ENCODE peak calls at places on chromosomes 13 and 19, in seven cellular contexts. T is Peyer's patch, G is body of pancreas, P is ovary, W is right lobe of liver, D is adrenal gland, N is suprapubic skin. J is an unnamed sample.
A peak's percentile ranks its signal among the peaks of the same experiment; 100 is the strongest.

GRCh38 chr19:19554074-19555023 is 16.3 kb downstream of the CILP2 start:
- DNase-seq in T (peak; percentile 82), N (no peak), P (no peak), G (peak; percentile 45), D (no peak), W (no peak), J (no peak)

GRCh38 chr19:36686365-36687213 is 823 bp upstream of the ZNF567 start:
- DNase-seq in P (peak; percentile 39), T (no peak), D (peak; percentile 30), N (no peak), W (no peak), G (peak; percentile 39), J (peak; percentile 14)

GRCh38 chr13:23447927-23448326 is 14.4 kb upstream of the SACS start:
- DNase-seq in T (no peak), N (no peak), W (no peak), D (no peak), G (no peak), P (no peak), J (no peak)

GRCh38 chr13:33004454-33004853 is 11.8 kb upstream of the KL start:
- DNase-seq in T (no peak), P (no peak), W (no peak), G (peak; percentile 25), N (peak; percentile 74), D (peak; percentile 18), J (no peak)

GRCh38 chr19:36489920-36490415 is 607 bp upstream of the ZNF566 start:
- DNase-seq in N (no peak), D (no peak), P (no peak), W (no peak), T (peak; percentile 91), G (peak; percentile 78), J (no peak)

GRCh38 chr19:43768273-43769050 is 12.3 kb downstream of the KCNN4 start:
- DNase-seq in N (no peak), D (no peak), P (no peak), W (no peak), T (no peak), G (no peak), J (peak; percentile 63)

GRCh38 chr19:27828781-27829275 is 1384.1 kb downstream of the UQCRFS1 start:
- DNase-seq in N (no peak), G (no peak), D (no peak), W (no peak), T (no peak), P (no peak), J (no peak)

GRCh38 chr13:83681547-83681946 is 200.7 kb downstream of the SLITRK1 start:
- DNase-seq in G (no peak), W (no peak), P (no peak), T (no peak), N (no peak), D (no peak), J (no peak)

GRCh38 chr13:103531278-103531677 is 465.1 kb upstream of the SLC10A2 start:
- DNase-seq in W (no peak), N (no peak), T (no peak), D (no peak), P (no peak), G (no peak), J (no peak)

GRCh38 chr13:112931028-112931934 is 37.7 kb upstream of the MCF2L start:
- DNase-seq in T (peak; percentile 79), G (peak; percentile 33), N (no peak), W (no peak), P (no peak), D (no peak), J (peak; percentile 67)

GRCh38 chr19:47176627-47177090 is 46.0 kb downstream of the SAE1 start:
- DNase-seq in P (no peak), N (no peak), T (no peak), D (no peak), W (no peak), G (no peak), J (no peak)

GRCh38 chr13:112962396-112962795 is 6.6 kb upstream of the MCF2L start:
- DNase-seq in D (no peak), P (no peak), W (no peak), T (no peak), N (peak; percentile 46), G (no peak), J (no peak)

GRCh38 chr19:46471116-46471733 is at the start of gene PNMA8A:
- DNase-seq in G (peak; percentile 77), D (peak; percentile 80), P (peak; percentile 87), N (peak; percentile 74), W (peak; percentile 65), T (peak; percentile 50), J (no peak)

GRCh38 chr13:23696610-23697009 is 126.4 kb downstream of the TNFRSF19 start:
- DNase-seq in P (no peak), T (no peak), N (no peak), D (no peak), G (no peak), W (no peak), J (no peak)

GRCh38 chr13:61838568-61838967 is 422.9 kb upstream of the PCDH20 start:
- DNase-seq in G (no peak), P (no peak), T (no peak), D (no peak), W (no peak), N (no peak), J (no peak)

GRCh38 chr19:50418186-50419021 is at the start of gene SPIB:
- DNase-seq in T (peak; percentile 74), N (no peak), P (no peak), G (no peak), W (no peak), D (no peak), J (no peak)

GRCh38 chr13:76813874-76814273 is 72.3 kb downstream of the KCTD12 start:
- DNase-seq in P (no peak), G (peak; percentile 35), W (no peak), T (peak; percentile 65), D (no peak), N (no peak), J (no peak)

GRCh38 chr19:16400911-16401675 is 70.7 kb downstream of the EPS15L1 start:
- DNase-seq in N (peak; percentile 76), G (no peak), D (no peak), T (no peak), P (no peak), W (peak; percentile 44), J (peak; percentile 84)

GRCh38 chr19:44757057-44757734 is 8.7 kb downstream of the BCL3 start:
- DNase-seq in D (peak; percentile 45), P (peak; percentile 76), W (no peak), T (no peak), N (no peak), G (peak; percentile 55), J (no peak)

GRCh38 chr19:46828484-46828883 is 22.2 kb downstream of the AP2S1 start:
- DNase-seq in N (no peak), W (no peak), D (peak; percentile 49), P (no peak), T (no peak), G (no peak), J (no peak)

GRCh38 chr19:55962186-55962585 is 14.6 kb downstream of the NLRP8 start:
- DNase-seq in T (no peak), W (no peak), P (no peak), N (no peak), G (no peak), D (no peak), J (no peak)

GRCh38 chr19:11420429-11420893 is 1.3 kb upstream of the RGL3 start:
- DNase-seq in N (no peak), D (peak; percentile 85), W (no peak), T (no peak), G (peak; percentile 33), P (peak; percentile 64), J (no peak)

GRCh38 chr13:84661718-84662117 is 779.4 kb upstream of the SLITRK1 start:
- DNase-seq in T (no peak), P (no peak), W (no peak), G (no peak), N (no peak), D (no peak), J (no peak)

GRCh38 chr19:32124585-32124984 is 220.8 kb upstream of the ZNF507 start:
- DNase-seq in N (no peak), P (no peak), W (no peak), G (no peak), T (no peak), D (no peak), J (no peak)

GRCh38 chr19:2345794-2346663 is 14.0 kb upstream of the TMPRSS9 start:
- DNase-seq in P (peak; percentile 73), G (peak; percentile 83), N (no peak), W (peak; percentile 58), D (no peak), T (peak; percentile 78), J (no peak)
- TF ChIP-seq CTCF in P (no peak), G (no peak), N (no peak), W (no peak), D (no peak), T (no peak), J (no peak)

GRCh38 chr13:57137631-57138030 is 3.1 kb upstream of the PRR20A start:
- DNase-seq in G (no peak), N (no peak), D (no peak), P (no peak), W (no peak), T (no peak), J (no peak)

GRCh38 chr13:57136093-57136492 is 4.6 kb upstream of the PRR20A start:
- DNase-seq in N (no peak), W (no peak), G (no peak), P (no peak), D (no peak), T (no peak), J (no peak)

DNA sequence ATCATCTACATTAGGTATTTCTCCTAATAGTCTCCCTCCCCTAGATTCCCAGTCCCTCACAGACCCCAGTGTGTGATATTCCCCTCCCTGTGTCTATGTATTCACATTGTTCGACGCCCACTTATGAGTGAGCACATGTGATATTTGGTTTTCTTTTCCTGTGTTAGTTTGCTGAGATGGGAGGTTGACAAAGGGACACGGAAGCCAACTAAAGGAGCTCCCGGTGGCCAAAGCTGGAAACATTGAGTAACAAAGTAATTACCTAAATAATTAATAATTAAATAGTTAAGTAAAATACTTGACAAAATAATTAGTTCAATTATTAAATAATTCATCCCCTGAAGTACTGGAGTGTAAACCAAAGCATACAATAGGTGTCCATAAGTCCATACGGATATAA is 1.7 kb upstream of the PRR20A start:
- DNase-seq in T (no peak), P (no peak), D (no peak), G (no peak), N (peak; percentile 50), W (no peak), J (no peak)
- TF ChIP-seq POLR2A in T (no peak), P (no peak), D (no peak), G (no peak), N (no peak), W (no peak), J (no peak)

DNA sequence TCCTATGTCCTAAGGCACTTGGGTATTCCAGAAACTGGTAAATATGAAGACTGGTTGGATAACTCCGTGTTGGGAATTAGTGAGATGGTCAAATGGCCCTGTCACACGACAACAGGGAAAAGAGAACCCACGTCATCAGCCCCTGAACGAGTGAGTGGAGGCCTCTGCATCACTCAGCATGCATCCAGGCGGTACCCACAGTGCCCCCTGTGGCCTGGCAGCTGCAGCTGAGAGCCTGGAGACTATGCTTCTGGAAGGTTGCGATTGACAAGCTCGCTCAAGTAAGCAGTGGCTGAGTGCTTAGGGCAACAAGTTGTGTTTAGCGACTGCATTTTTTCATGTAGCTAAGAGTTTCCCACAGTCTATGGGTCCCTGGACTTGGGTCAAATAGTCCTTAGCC is 55.9 kb downstream of the COL4A2 start:
- DNase-seq in T (no peak), N (no peak), P (no peak), W (no peak), G (no peak), D (no peak), J (no peak)
- TF ChIP-seq CTCF in T (no peak), N (no peak), P (no peak), W (no peak), G (no peak), D (no peak), J (no peak)

GRCh38 chr19:2110822-2111221 is 14.1 kb downstream of the IZUMO4 start:
- DNase-seq in W (no peak), N (no peak), P (no peak), G (no peak), D (no peak), T (no peak), J (no peak)
- TF ChIP-seq POLR2A in W (no peak), N (no peak), P (no peak), G (no peak), D (no peak), T (no peak), J (no peak)